ENCODE peak calls at places on chromosome 6, in nine cellular contexts. T, Q, W, D, U, P, G, J and M are unnamed samples.

GRCh38 chr6:108689279-108690161 is 128.8 kb downstream of the FOXO3 start:
- DNase-seq in T (peak), Q (peak), W (no peak), D (peak), U (peak), P (peak), G (peak), J (peak), M (peak)

GRCh38 chr6:146300540-146300939 is 243.1 kb upstream of the RAB32 start:
- DNase-seq in T (no peak), Q (no peak), W (no peak), D (no peak), U (no peak), P (no peak), G (no peak), J (no peak), M (peak)

GRCh38 chr6:162509821-162510220 is 217.7 kb downstream of the PRKN start:
- DNase-seq in T (no peak), Q (no peak), W (no peak), D (no peak), U (no peak), P (no peak), G (no peak), J (no peak), M (no peak)

GRCh38 chr6:107757910-107758309 is 66.2 kb downstream of the SCML4 start:
- DNase-seq in T (no peak), Q (no peak), W (no peak), D (no peak), U (no peak), P (no peak), G (no peak), J (no peak), M (no peak)

GRCh38 chr6:30908700-30909099 is 693 bp downstream of the GTF2H4 start:
- DNase-seq in T (no peak), Q (no peak), W (no peak), D (no peak), U (no peak), P (no peak), G (no peak), J (no peak), M (no peak)

GRCh38 chr6:135851442-135852271 is at the start of gene PDE7B:
- DNase-seq in T (peak), Q (peak), W (peak), D (peak), U (peak), P (peak), G (peak), J (peak), M (peak)

GRCh38 chr6:138188278-138188923 is 26.7 kb downstream of the ARFGEF3 start:
- DNase-seq in T (no peak), Q (no peak), W (no peak), D (no peak), U (no peak), P (no peak), G (no peak), J (peak), M (no peak)

GRCh38 chr6:37170273-37171140 is 555 bp downstream of the PIM1 start:
- DNase-seq in T (peak), Q (peak), W (peak), D (peak), U (peak), P (peak), G (peak), J (peak), M (peak)

GRCh38 chr6:149137594-149137993 is 179.9 kb upstream of the TAB2 start:
- DNase-seq in T (no peak), Q (no peak), W (no peak), D (no peak), U (no peak), P (no peak), G (no peak), J (no peak), M (no peak)

GRCh38 chr6:84547341-84547794 is 217.0 kb downstream of the TBX18 start:
- DNase-seq in T (no peak), Q (no peak), W (no peak), D (no peak), U (no peak), P (no peak), G (no peak), J (no peak), M (no peak)

GRCh38 chr6:147651249-147652063 is 143.0 kb downstream of the SAMD5 start:
- DNase-seq in T (no peak), Q (no peak), W (no peak), D (peak), U (peak), P (no peak), G (no peak), J (peak), M (peak)

GRCh38 chr6:119243037-119243436 is 106.5 kb downstream of the MAN1A1 start:
- DNase-seq in T (no peak), Q (no peak), W (no peak), D (no peak), U (no peak), P (no peak), G (no peak), J (no peak), M (no peak)

GRCh38 chr6:52839124-52840055 is 1.2 kb downstream of the GSTA5 start:
- DNase-seq in T (peak), Q (no peak), W (no peak), D (peak), U (no peak), P (no peak), G (no peak), J (peak), M (peak)

GRCh38 chr6:124984668-124985338 is 22.6 kb downstream of the RNF217 start:
- DNase-seq in T (no peak), Q (no peak), W (no peak), D (no peak), U (no peak), P (no peak), G (no peak), J (no peak), M (no peak)

GRCh38 chr6:140697585-140697984 is 1323.1 kb upstream of the CITED2 start:
- DNase-seq in T (no peak), Q (no peak), W (no peak), D (no peak), U (no peak), P (no peak), G (no peak), J (no peak), M (no peak)

GRCh38 chr6:39003072-39003471 is 45.5 kb upstream of the GLP1R start:
- DNase-seq in T (no peak), Q (no peak), W (no peak), D (no peak), U (no peak), P (no peak), G (no peak), J (no peak), M (no peak)

GRCh38 chr6:125101656-125102055 is 51.9 kb upstream of the TPD52L1 start:
- DNase-seq in T (no peak), Q (no peak), W (no peak), D (no peak), U (no peak), P (no peak), G (no peak), J (no peak), M (no peak)

GRCh38 chr6:46410330-46410953 is 80.8 kb downstream of the RCAN2 start:
- DNase-seq in T (no peak), Q (no peak), W (no peak), D (no peak), U (peak), P (no peak), G (no peak), J (no peak), M (peak)

GRCh38 chr6:11044712-11045167 is 635 bp upstream of the ELOVL2 start:
- DNase-seq in T (no peak), Q (no peak), W (no peak), D (no peak), U (no peak), P (no peak), G (no peak), J (no peak), M (no peak)

GRCh38 chr6:34414999-34415858 is 10.6 kb downstream of the RPS10 start:
- DNase-seq in T (peak), Q (no peak), W (no peak), D (peak), U (peak), P (peak), G (peak), J (peak), M (peak)

GRCh38 chr6:142323377-142323776 is 21.6 kb downstream of the ADGRG6 start:
- DNase-seq in T (no peak), Q (no peak), W (no peak), D (no peak), U (no peak), P (no peak), G (no peak), J (no peak), M (no peak)

GRCh38 chr6:139133272-139133671 is 1.6 kb upstream of the HECA start:
- DNase-seq in T (no peak), Q (no peak), W (no peak), D (no peak), U (peak), P (peak), G (no peak), J (peak), M (no peak)

GRCh38 chr6:44151348-44152108 is 7.1 kb upstream of the CAPN11 start:
- DNase-seq in T (peak), Q (peak), W (peak), D (peak), U (peak), P (peak), G (peak), J (peak), M (peak)

GRCh38 chr6:44976677-44977405 is 351.3 kb upstream of the RUNX2 start:
- DNase-seq in T (no peak), Q (no peak), W (no peak), D (no peak), U (no peak), P (no peak), G (no peak), J (no peak), M (no peak)

GRCh38 chr6:77292564-77293546 is 170.4 kb downstream of the HTR1B start:
- DNase-seq in T (no peak), Q (no peak), W (no peak), D (no peak), U (no peak), P (no peak), G (no peak), J (no peak), M (no peak)

GRCh38 chr6:15626160-15626559 is 36.7 kb downstream of the DTNBP1 start:
- DNase-seq in T (no peak), Q (no peak), W (no peak), D (no peak), U (no peak), P (no peak), G (no peak), J (no peak), M (no peak)

GRCh38 chr6:1554881-1555569 is 54.7 kb upstream of the FOXC1 start:
- DNase-seq in T (peak), Q (peak), W (peak), D (peak), U (peak), P (peak), G (peak), J (peak), M (peak)

GRCh38 chr6:155162682-155163081 is 101.1 kb upstream of the CLDN20 start:
- DNase-seq in T (no peak), Q (no peak), W (no peak), D (no peak), U (no peak), P (no peak), G (no peak), J (no peak), M (no peak)

GRCh38 chr6:136647363-136647763 is 97.1 kb upstream of the MAP7 start:
- DNase-seq in T (no peak), Q (no peak), W (no peak), D (peak), U (peak), P (no peak), G (peak), J (no peak), M (no peak)

GRCh38 chr6:145756170-145756662 is 20.9 kb upstream of the EPM2A start:
- DNase-seq in T (peak), Q (peak), W (no peak), D (peak), U (peak), P (peak), G (no peak), J (no peak), M (peak)

GRCh38 chr6:127635091-127635490 is 58.1 kb downstream of the C6orf58 start:
- DNase-seq in T (no peak), Q (no peak), W (no peak), D (no peak), U (no peak), P (no peak), G (peak), J (no peak), M (no peak)

GRCh38 chr6:111792914-111793700 is 80.1 kb downstream of the FYN start:
- DNase-seq in T (no peak), Q (no peak), W (no peak), D (no peak), U (no peak), P (no peak), G (peak), J (no peak), M (no peak)

GRCh38 chr6:35601331-35602132 is 87.2 kb downstream of the FKBP5 start:
- DNase-seq in T (peak), Q (peak), W (no peak), D (peak), U (peak), P (peak), G (peak), J (peak), M (peak)

GRCh38 chr6:30684386-30685156 is 1.9 kb downstream of the PPP1R18 start:
- DNase-seq in T (no peak), Q (peak), W (no peak), D (peak), U (peak), P (no peak), G (peak), J (peak), M (no peak)

GRCh38 chr6:22367331-22367730 is 70.5 kb upstream of the PRL start:
- DNase-seq in T (no peak), Q (no peak), W (no peak), D (no peak), U (no peak), P (no peak), G (no peak), J (no peak), M (no peak)

GRCh38 chr6:11224966-11225463 is 7.5 kb downstream of the NEDD9 start:
- DNase-seq in T (no peak), Q (no peak), W (no peak), D (no peak), U (no peak), P (no peak), G (no peak), J (no peak), M (no peak)

GRCh38 chr6:67094431-67094830 is 1387.4 kb upstream of the EYS start:
- DNase-seq in T (no peak), Q (no peak), W (no peak), D (no peak), U (no peak), P (no peak), G (no peak), J (no peak), M (no peak)

GRCh38 chr6:125004198-125004597 is 42.0 kb downstream of the RNF217 start:
- DNase-seq in T (no peak), Q (no peak), W (no peak), D (peak), U (peak), P (no peak), G (no peak), J (no peak), M (peak)

GRCh38 chr6:35804996-35805736 is at the start of gene LHFPL5:
- DNase-seq in T (no peak), Q (peak), W (peak), D (peak), U (peak), P (no peak), G (no peak), J (peak), M (peak)

GRCh38 chr6:17907467-17908229 is 79.8 kb downstream of the KIF13A start:
- DNase-seq in T (peak), Q (peak), W (peak), D (peak), U (peak), P (peak), G (no peak), J (peak), M (peak)
- H3K4me3 ChIP-seq in T (no peak), Q (peak), W (no peak), D (no peak), U (no peak), P (no peak), G (no peak), J (no peak), M (no peak)

DNA sequence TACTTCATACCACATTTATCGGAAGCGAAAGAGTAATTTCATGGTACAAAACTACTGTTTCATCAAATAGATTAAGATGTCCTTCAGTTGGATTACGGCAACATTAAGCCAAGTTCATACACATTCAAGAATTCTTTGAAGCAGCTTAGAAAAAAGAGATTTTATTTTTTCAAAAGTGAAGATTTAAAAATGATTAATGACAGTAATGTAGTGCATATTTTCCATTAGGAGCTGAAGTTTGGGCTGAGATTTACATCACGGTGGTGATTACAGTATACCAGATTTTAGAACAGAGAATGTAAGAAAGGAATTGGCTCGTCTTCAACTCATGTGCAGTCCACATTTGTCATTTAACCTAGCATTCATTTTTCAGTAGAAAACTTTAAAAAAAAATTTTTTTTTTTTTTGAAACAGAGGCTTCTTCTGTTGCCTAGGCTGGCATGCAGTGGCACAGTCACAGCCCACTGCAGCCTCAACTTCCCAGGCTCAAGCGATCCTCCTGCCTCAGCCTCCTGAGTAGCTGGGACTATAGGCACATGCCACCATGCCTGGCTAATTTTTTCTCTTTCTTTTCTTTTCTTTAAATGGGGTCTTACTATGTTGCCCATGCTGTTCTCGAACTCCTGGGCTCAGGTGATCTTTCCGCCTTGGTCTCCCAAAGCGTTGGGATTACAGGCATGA is 1.9 kb downstream of the SYNJ2 start:
- DNase-seq in T (no peak), Q (no peak), W (no peak), D (no peak), U (no peak), P (no peak), G (no peak), J (no peak), M (no peak)
- H3K27ac ChIP-seq in T (no peak), Q (no peak), W (peak), D (peak), U (peak), P (peak), G (no peak), J (peak), M (no peak)

GRCh38 chr6:79042088-79042798 is 35.8 kb downstream of the PHIP start:
- DNase-seq in T (no peak), Q (no peak), W (no peak), D (no peak), U (no peak), P (no peak), G (no peak), J (no peak), M (no peak)

GRCh38 chr6:79047072-79047471 is 31.0 kb downstream of the PHIP start:
- DNase-seq in T (no peak), Q (no peak), W (no peak), D (no peak), U (no peak), P (no peak), G (no peak), J (no peak), M (no peak)

GRCh38 chr6:79040083-79040482 is 38.0 kb downstream of the PHIP start:
- DNase-seq in T (no peak), Q (no peak), W (no peak), D (no peak), U (no peak), P (no peak), G (no peak), J (no peak), M (no peak)

GRCh38 chr6:79045966-79046365 is 32.1 kb downstream of the PHIP start:
- DNase-seq in T (no peak), Q (no peak), W (no peak), D (no peak), U (no peak), P (no peak), G (peak), J (no peak), M (no peak)

DNA sequence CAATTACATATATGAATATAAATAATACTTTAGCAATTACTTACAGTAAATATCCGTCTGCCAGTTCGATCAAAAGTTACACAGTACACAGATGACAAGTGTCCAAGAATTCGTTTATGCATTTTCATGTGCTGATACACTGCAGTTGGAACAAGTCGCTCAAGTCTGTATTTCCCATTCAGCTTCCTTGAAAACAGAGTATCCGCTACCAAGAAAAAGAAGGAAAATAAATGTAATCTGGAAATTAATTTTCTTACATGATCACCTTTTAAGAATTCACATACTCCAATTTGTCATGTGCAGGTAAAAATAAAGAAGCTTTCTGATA is 35.3 kb downstream of the PHIP start:
- DNase-seq in T (no peak), Q (no peak), W (no peak), D (no peak), U (no peak), P (no peak), G (no peak), J (no peak), M (no peak)
- H3K4me3 ChIP-seq in T (no peak), Q (no peak), W (no peak), D (no peak), U (no peak), P (no peak), G (no peak), J (no peak), M (no peak)

GRCh38 chr6:156948807-156949206 is 171.6 kb downstream of the ARID1B start:
- DNase-seq in T (no peak), Q (no peak), W (no peak), D (no peak), U (no peak), P (no peak), G (no peak), J (no peak), M (no peak)
- H3K27ac ChIP-seq in T (no peak), Q (peak), W (no peak), D (no peak), U (no peak), P (no peak), G (no peak), J (no peak), M (no peak)

GRCh38 chr6:56671651-56672461 is 29.2 kb upstream of the DST start:
- DNase-seq in T (no peak), Q (peak), W (peak), D (no peak), U (no peak), P (no peak), G (no peak), J (peak), M (no peak)
- H3K4me3 ChIP-seq in T (no peak), Q (peak), W (no peak), D (no peak), U (no peak), P (no peak), G (no peak), J (no peak), M (no peak)

DNA sequence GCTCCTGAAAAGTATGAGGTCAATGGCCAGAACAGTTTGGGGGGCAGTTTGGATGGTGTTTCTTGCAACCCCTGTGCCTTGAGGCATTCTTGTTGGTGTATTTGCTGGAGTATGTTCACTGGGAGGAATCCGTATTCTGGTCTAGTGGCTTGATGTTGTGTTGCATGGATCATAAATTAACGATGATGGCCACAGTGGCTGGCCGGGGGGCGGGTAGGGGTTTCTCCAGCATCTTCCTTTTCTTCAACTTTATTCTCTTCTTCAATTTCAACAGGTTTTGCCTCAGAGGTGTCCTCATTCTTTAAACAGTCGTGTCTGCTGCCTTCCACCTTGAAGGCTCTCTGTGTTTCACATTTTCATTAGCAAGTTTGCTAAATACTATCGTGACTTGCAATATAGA is 43.0 kb upstream of the THBS2 start:
- DNase-seq in T (no peak), Q (no peak), W (no peak), D (no peak), U (no peak), P (no peak), G (no peak), J (no peak), M (no peak)
- H3K27ac ChIP-seq in T (no peak), Q (no peak), W (no peak), D (no peak), U (no peak), P (no peak), G (no peak), J (no peak), M (no peak)

GRCh38 chr6:113631616-113632015 is 225.5 kb upstream of the MARCKS start:
- DNase-seq in T (no peak), Q (no peak), W (no peak), D (no peak), U (no peak), P (no peak), G (no peak), J (no peak), M (no peak)
- H3K4me3 ChIP-seq in T (no peak), Q (peak), W (no peak), D (no peak), U (no peak), P (no peak), G (no peak), J (no peak), M (no peak)